ENCODE peak calls at places on chromosomes 13 and 19, in five cellular contexts. J, W, Y, F and A are unnamed samples.

GRCh38 chr19:33275933-33276619 is 26.3 kb downstream of the CEBPA start:
- DNase-seq in F (no peak), Y (no peak), W (no peak), J (no peak), A (no peak)

GRCh38 chr19:19055701-19056100 is 8.1 kb upstream of the SLC25A42 start:
- DNase-seq in J (no peak), F (no peak), Y (no peak), W (no peak), A (no peak)

GRCh38 chr13:23921451-23921888 is 24.2 kb upstream of the C1QTNF9B start:
- DNase-seq in F (peak), J (peak), W (peak), Y (peak), A (peak)

GRCh38 chr13:67231481-67231940 is 1.4 kb upstream of the PCDH9 start:
- DNase-seq in J (peak), Y (no peak), W (no peak), F (no peak), A (no peak)

GRCh38 chr13:76148374-76148773 is 512.2 kb downstream of the LMO7 start:
- DNase-seq in Y (no peak), F (no peak), J (no peak), W (no peak), A (peak)

GRCh38 chr13:107271226-107271625 is 703.3 kb upstream of the ARGLU1 start:
- DNase-seq in Y (peak), F (peak), W (peak), J (peak), A (no peak)

GRCh38 chr13:101755228-101755887 is 302.9 kb downstream of the ITGBL1 start:
- DNase-seq in Y (no peak), F (no peak), J (peak), W (no peak), A (no peak)

GRCh38 chr19:38665950-38666661 is 18.7 kb downstream of the ACTN4 start:
- DNase-seq in W (peak), Y (no peak), F (no peak), J (no peak), A (no peak)

GRCh38 chr19:55437410-55437809 is 5.7 kb downstream of the SHISA7 start:
- DNase-seq in W (peak), J (peak), Y (peak), F (peak), A (peak)

GRCh38 chr19:39212377-39212742 is 8.3 kb upstream of the SYCN start:
- DNase-seq in F (peak), Y (no peak), J (peak), W (peak), A (no peak)